ENCODE peak calls at places on chromosomes 3 and 15, in six cellular contexts. P is CD8-positive, alpha-beta T cell; F is B cell; M is CD4-positive, alpha-beta T cell; Q is left ventricle myocardium superior; R is bronchial epithelial cell. Z is an unnamed sample.

GRCh38 chr3:133437391-133438093 is 37.7 kb downstream of the BFSP2 start:
- DNase-seq in P (no peak), F (no peak), M (no peak), Q (no peak), R (no peak), Z (no peak)

GRCh38 chr15:81312790-81313543 is 11.0 kb downstream of the STARD5 start:
- DNase-seq in P (no peak), F (no peak), M (no peak), Q (peak), R (peak), Z (peak)

GRCh38 chr3:44554626-44555592 is at the start of gene ZKSCAN7:
- DNase-seq in P (peak), F (peak), M (peak), Q (peak), R (peak), Z (peak)

GRCh38 chr3:197746214-197746613 is 3.5 kb upstream of the FYTTD1 start:
- DNase-seq in P (no peak), F (no peak), M (no peak), Q (no peak), R (no peak), Z (no peak)

GRCh38 chr3:163058190-163058854 is 1561.7 kb downstream of the OTOL1 start:
- DNase-seq in P (no peak), F (no peak), M (no peak), Q (peak), R (no peak), Z (no peak)

GRCh38 chr3:108202834-108203233 is 19.4 kb downstream of the IFT57 start:
- DNase-seq in P (no peak), F (no peak), M (no peak), Q (no peak), R (no peak), Z (no peak)

GRCh38 chr15:38707802-38708671 is 143.4 kb upstream of the RASGRP1 start:
- DNase-seq in P (peak), F (no peak), M (peak), Q (no peak), R (peak), Z (no peak)

GRCh38 chr15:89750560-89751542 is at the start of gene MESP1:
- DNase-seq in P (peak), F (peak), M (peak), Q (peak), R (peak), Z (peak)

GRCh38 chr3:30648670-30649357 is 42.4 kb downstream of the TGFBR2 start:
- DNase-seq in P (no peak), F (no peak), M (no peak), Q (no peak), R (no peak), Z (no peak)

GRCh38 chr15:94844533-94845390 is 613.4 kb downstream of the MCTP2 start:
- DNase-seq in P (no peak), F (no peak), M (no peak), Q (peak), R (peak), Z (peak)

GRCh38 chr3:53161345-53161819 is 373 bp downstream of the PRKCD start:
- DNase-seq in P (no peak), F (no peak), M (no peak), Q (peak), R (no peak), Z (peak)

GRCh38 chr3:42539871-42540714 is 37.6 kb downstream of the VIPR1 start:
- DNase-seq in P (peak), F (peak), M (peak), Q (peak), R (peak), Z (no peak)

GRCh38 chr15:83650831-83651230 is 3.1 kb upstream of the ADAMTSL3 start:
- DNase-seq in P (no peak), F (no peak), M (no peak), Q (no peak), R (no peak), Z (no peak)

GRCh38 chr15:48063411-48063985 is 57.3 kb upstream of the SLC24A5 start:
- DNase-seq in P (no peak), F (no peak), M (no peak), Q (no peak), R (no peak), Z (no peak)

GRCh38 chr15:23854535-23855252 is 167.6 kb upstream of the NDN start:
- DNase-seq in P (no peak), F (no peak), M (no peak), Q (no peak), R (no peak), Z (no peak)

GRCh38 chr3:36868614-36869436 is 76.0 kb downstream of the TRANK1 start:
- DNase-seq in P (peak), F (peak), M (peak), Q (no peak), R (peak), Z (no peak)

GRCh38 chr3:170052398-170052797 is 14.6 kb downstream of the GPR160 start:
- DNase-seq in P (no peak), F (no peak), M (no peak), Q (no peak), R (no peak), Z (no peak)

GRCh38 chr3:99780749-99781148 is 36.9 kb upstream of the CMSS1 start:
- DNase-seq in P (no peak), F (no peak), M (no peak), Q (no peak), R (no peak), Z (no peak)

GRCh38 chr3:13119471-13120220 is 46.4 kb upstream of the IQSEC1 start:
- DNase-seq in P (no peak), F (peak), M (no peak), Q (no peak), R (no peak), Z (peak)

GRCh38 chr15:76195506-76196285 is 115.6 kb downstream of the ETFA start:
- DNase-seq in P (no peak), F (no peak), M (no peak), Q (no peak), R (no peak), Z (no peak)

GRCh38 chr3:173893066-173893465 is 495.5 kb downstream of the NLGN1 start:
- DNase-seq in P (no peak), F (no peak), M (no peak), Q (no peak), R (peak), Z (no peak)

GRCh38 chr3:156304406-156304805 is 184.0 kb downstream of the KCNAB1 start:
- DNase-seq in P (no peak), F (no peak), M (no peak), Q (no peak), R (peak), Z (no peak)

GRCh38 chr3:9168230-9168629 is 81.2 kb downstream of the SRGAP3 start:
- DNase-seq in P (no peak), F (peak), M (peak), Q (no peak), R (peak), Z (no peak)

GRCh38 chr3:5312278-5312677 is 124.8 kb downstream of the EDEM1 start:
- DNase-seq in P (no peak), F (no peak), M (no peak), Q (no peak), R (no peak), Z (no peak)

GRCh38 chr3:42025388-42026138 is 63.7 kb upstream of the ULK4 start:
- DNase-seq in P (no peak), F (peak), M (no peak), Q (peak), R (peak), Z (peak)

GRCh38 chr3:23964537-23964936 is 19.5 kb downstream of the NR1D2 start:
- DNase-seq in P (no peak), F (no peak), M (no peak), Q (no peak), R (no peak), Z (no peak)

GRCh38 chr15:43187544-43188155 is 2.4 kb downstream of the CCNDBP1 start:
- DNase-seq in P (no peak), F (no peak), M (no peak), Q (no peak), R (peak), Z (no peak)

GRCh38 chr3:48404440-48405342 is 25.2 kb downstream of the PLXNB1 start:
- DNase-seq in P (no peak), F (no peak), M (no peak), Q (no peak), R (no peak), Z (no peak)

GRCh38 chr3:120560304-120561250 is 35.6 kb upstream of the NDUFB4 start:
- DNase-seq in P (no peak), F (no peak), M (no peak), Q (no peak), R (no peak), Z (no peak)

GRCh38 chr3:114861666-114862065 is 285.4 kb downstream of the ZBTB20 start:
- DNase-seq in P (no peak), F (no peak), M (no peak), Q (no peak), R (no peak), Z (no peak)

GRCh38 chr3:29410660-29411405 is 130.0 kb downstream of the RBMS3 start:
- DNase-seq in P (no peak), F (no peak), M (no peak), Q (no peak), R (no peak), Z (no peak)

GRCh38 chr3:10338591-10339369 is 17.9 kb upstream of the SEC13 start:
- DNase-seq in P (no peak), F (no peak), M (no peak), Q (no peak), R (no peak), Z (peak)

GRCh38 chr3:111582114-111582461 is 13.1 kb downstream of the ZBED2 start:
- DNase-seq in P (no peak), F (no peak), M (no peak), Q (no peak), R (peak), Z (no peak)

GRCh38 chr3:62238431-62238830 is 134.9 kb downstream of the FEZF2 start:
- DNase-seq in P (no peak), F (no peak), M (no peak), Q (no peak), R (no peak), Z (no peak)

GRCh38 chr3:44108481-44108880 is 133.2 kb upstream of the TOPAZ1 start:
- DNase-seq in P (no peak), F (no peak), M (no peak), Q (no peak), R (no peak), Z (no peak)